ENCODE peak calls at places on chromosome 9, in four cellular contexts. L is psoas muscle, G is dorsolateral prefrontal cortex, V is HepG2. N is an unnamed sample.

GRCh38 chr9:95077766-95078382 is 239.6 kb downstream of the FANCC start:
- DNase-seq in G (peak), L (no peak), V (no peak), N (no peak)

GRCh38 chr9:129387822-129388221 is 209.8 kb upstream of the IER5L start:
- DNase-seq in L (no peak), G (no peak), V (no peak), N (no peak)

GRCh38 chr9:116318463-116319271 is 165.1 kb downstream of the PAPPA start:
- DNase-seq in L (peak), G (peak), V (no peak), N (no peak)

GRCh38 chr9:131732636-131733340 is 7.1 kb downstream of the RAPGEF1 start:
- DNase-seq in G (no peak), L (no peak), V (no peak), N (no peak)

GRCh38 chr9:96515629-96516470 is 65.9 kb downstream of the HABP4 start:
- DNase-seq in V (no peak), L (no peak), G (no peak), N (no peak)

GRCh38 chr9:92324889-92325268 is 271 bp downstream of the NOL8 start:
- DNase-seq in G (no peak), V (no peak), L (no peak), N (no peak)

GRCh38 chr9:87107072-87107471 is 159.8 kb upstream of the GAS1 start:
- DNase-seq in V (no peak), L (no peak), G (peak), N (no peak)

GRCh38 chr9:76521906-76522305 is 62.9 kb downstream of the GCNT1 start:
- DNase-seq in G (no peak), L (no peak), V (no peak), N (no peak)

GRCh38 chr9:18785604-18786003 is 247.4 kb downstream of the SAXO1 start:
- DNase-seq in V (no peak), L (no peak), G (no peak), N (no peak)

GRCh38 chr9:18608371-18608770 is 134.4 kb downstream of the ADAMTSL1 start:
- DNase-seq in G (no peak), L (no peak), V (no peak), N (no peak)

GRCh38 chr9:133707065-133707760 is 30.9 kb downstream of the SARDH start:
- DNase-seq in V (no peak), L (peak), G (peak), N (no peak)

GRCh38 chr9:91164724-91165520 is 196.8 kb downstream of the AUH start:
- DNase-seq in V (peak), G (peak), L (peak), N (no peak)

GRCh38 chr9:124780757-124781151 is 3.8 kb downstream of the OLFML2A start:
- DNase-seq in V (no peak), G (no peak), L (no peak), N (no peak)

GRCh38 chr9:108634669-108635462 is 220.9 kb downstream of the ACTL7B start:
- DNase-seq in L (no peak), V (no peak), G (no peak), N (no peak)

GRCh38 chr9:94175669-94176068 is 83.4 kb upstream of the ZNF169 start:
- DNase-seq in V (no peak), G (no peak), L (no peak), N (no peak)

GRCh38 chr9:37453827-37454226 is 11.4 kb downstream of the ZBTB5 start:
- DNase-seq in G (no peak), L (no peak), V (no peak), N (peak)

GRCh38 chr9:95286151-95286550 is 31.4 kb downstream of the FANCC start:
- DNase-seq in V (no peak), L (no peak), G (no peak), N (no peak)

GRCh38 chr9:97572892-97573365 is 60.2 kb downstream of the TSTD2 start:
- DNase-seq in V (no peak), G (no peak), L (no peak), N (no peak)

GRCh38 chr9:107215381-107215780 is 67.7 kb upstream of the RAD23B start:
- DNase-seq in G (no peak), L (no peak), V (no peak), N (no peak)

GRCh38 chr9:90665072-90665471 is 22.4 kb upstream of the DIRAS2 start:
- DNase-seq in L (no peak), V (no peak), G (no peak), N (no peak)

GRCh38 chr9:26856413-26857032 is 36.1 kb downstream of the CAAP1 start:
- DNase-seq in L (no peak), V (peak), G (peak), N (peak)

GRCh38 chr9:4842734-4843133 is 50.0 kb downstream of the RCL1 start:
- DNase-seq in G (no peak), L (no peak), V (no peak), N (no peak)

GRCh38 chr9:89768650-89769071 is 163.8 kb downstream of the GADD45G start:
- DNase-seq in G (no peak), L (no peak), V (no peak), N (no peak)

GRCh38 chr9:122900791-122901190 is 4.4 kb downstream of the RC3H2 start:
- DNase-seq in V (no peak), G (no peak), L (no peak), N (no peak)

GRCh38 chr9:76658510-76659231 is 105.6 kb upstream of the PCA3 start:
- DNase-seq in L (no peak), G (no peak), V (peak), N (no peak)

GRCh38 chr9:112028242-112029221 is 131.9 kb downstream of the UGCG start:
- DNase-seq in L (no peak), G (no peak), V (no peak), N (no peak)

GRCh38 chr9:119677811-119678530 is 308.7 kb upstream of the BRINP1 start:
- DNase-seq in V (no peak), L (no peak), G (no peak), N (no peak)

GRCh38 chr9:71683598-71684235 is 84.6 kb downstream of the CEMIP2 start:
- DNase-seq in V (no peak), L (no peak), G (peak), N (no peak)

GRCh38 chr9:88722753-88723152 is 187.8 kb downstream of the NXNL2 start:
- DNase-seq in V (no peak), G (no peak), L (no peak), N (no peak)

GRCh38 chr9:133107245-133107722 is 13.8 kb downstream of the RALGDS start:
- DNase-seq in G (no peak), V (no peak), L (no peak), N (no peak)

GRCh38 chr9:90919883-90920282 is 118.3 kb downstream of the SYK start:
- DNase-seq in G (no peak), V (no peak), L (peak), N (no peak)

GRCh38 chr9:35882265-35882848 is 12.2 kb upstream of the OR13J1 start:
- DNase-seq in G (peak), L (peak), V (peak), N (peak)

GRCh38 chr9:75892168-75892901 is 1.9 kb downstream of the PCSK5 start:
- DNase-seq in G (peak), V (no peak), L (peak), N (no peak)

GRCh38 chr9:16385590-16386578 is 484.6 kb downstream of the BNC2 start:
- DNase-seq in L (no peak), V (no peak), G (no peak), N (no peak)

GRCh38 chr9:127926961-127927456 is 3.6 kb downstream of the PIP5KL1 start:
- DNase-seq in V (no peak), L (no peak), G (no peak), N (no peak)

GRCh38 chr9:96661711-96662110 is 6.6 kb upstream of the PRXL2C start:
- DNase-seq in L (no peak), G (no peak), V (no peak), N (no peak)

GRCh38 chr9:133506653-133507038 is 18.1 kb downstream of the MYMK start:
- DNase-seq in L (peak), G (no peak), V (peak), N (peak)

GRCh38 chr9:32526042-32526706 is at the start of gene RIGI:
- DNase-seq in L (peak), V (peak), G (peak), N (peak)
- TF ChIP-seq CTCF in L (peak), V (peak), G (peak), N (peak)

DNA sequence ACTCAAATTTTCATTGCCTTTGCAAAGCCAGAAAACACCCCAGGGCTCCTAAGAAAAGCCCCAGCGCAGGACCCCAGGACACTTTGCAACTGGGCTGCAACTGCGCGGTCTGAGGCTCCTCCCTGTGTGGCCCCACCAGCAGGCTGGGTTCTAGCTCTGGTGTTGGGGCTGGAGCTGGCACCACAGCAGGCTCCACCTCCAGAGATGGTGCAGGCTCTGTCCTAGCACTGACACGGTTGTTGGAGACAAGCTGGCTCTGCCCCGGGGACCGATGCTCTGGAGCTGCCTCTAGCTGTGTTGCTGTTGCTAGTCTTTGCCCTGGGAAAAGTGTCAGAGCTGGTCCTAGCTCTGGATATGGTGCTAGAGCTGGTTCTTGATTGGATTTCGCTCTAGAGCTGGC is 13.6 kb downstream of the LCN10 start:
- DNase-seq in G (no peak), L (peak), V (no peak), N (no peak)
- H3K4me3 ChIP-seq in G (peak), L (peak), V (peak), N (peak)

GRCh38 chr9:13555516-13555915 is 276.0 kb upstream of the MPDZ start:
- DNase-seq in G (no peak), V (no peak), L (no peak), N (peak)
- TF ChIP-seq CTCF in G (no peak), V (no peak), L (no peak), N (no peak)

GRCh38 chr9:135223831-135224230 is 136.4 kb downstream of the OLFM1 start:
- DNase-seq in G (no peak), V (no peak), L (no peak), N (no peak)
- H3K4me3 ChIP-seq in G (no peak), V (no peak), L (no peak), N (no peak)

GRCh38 chr9:7237473-7238243 is 479.9 kb downstream of the KDM4C start:
- DNase-seq in V (no peak), G (no peak), L (no peak), N (peak)

GRCh38 chr9:7236186-7236585 is 478.4 kb downstream of the KDM4C start:
- DNase-seq in V (no peak), L (no peak), G (no peak), N (no peak)

GRCh38 chr9:7233516-7233915 is 475.7 kb downstream of the KDM4C start:
- DNase-seq in V (no peak), L (no peak), G (no peak), N (no peak)

GRCh38 chr9:7238244-7238637 is 480.5 kb downstream of the KDM4C start:
- DNase-seq in L (no peak), V (no peak), G (no peak), N (no peak)

GRCh38 chr9:7234144-7234543 is 476.4 kb downstream of the KDM4C start:
- DNase-seq in G (no peak), V (peak), L (no peak), N (no peak)
- TF ChIP-seq CTCF in G (no peak), V (peak), L (peak), N (peak)

GRCh38 chr9:80556631-80557030 is 984.9 kb downstream of the TLE4 start:
- DNase-seq in V (no peak), G (no peak), L (no peak), N (no peak)

GRCh38 chr9:80560976-80561375 is 989.2 kb downstream of the TLE4 start:
- DNase-seq in G (no peak), L (no peak), V (no peak), N (no peak)

GRCh38 chr9:80557256-80557655 is 985.5 kb downstream of the TLE4 start:
- DNase-seq in L (no peak), V (no peak), G (no peak), N (no peak)

GRCh38 chr9:80555782-80556325 is 984.1 kb downstream of the TLE4 start:
- DNase-seq in V (no peak), L (no peak), G (no peak), N (no peak)

GRCh38 chr9:80561526-80561925 is 989.8 kb downstream of the TLE4 start:
- DNase-seq in G (no peak), L (no peak), V (no peak), N (no peak)
- H3K4me3 ChIP-seq in G (no peak), L (no peak), V (no peak), N (no peak)

DNA sequence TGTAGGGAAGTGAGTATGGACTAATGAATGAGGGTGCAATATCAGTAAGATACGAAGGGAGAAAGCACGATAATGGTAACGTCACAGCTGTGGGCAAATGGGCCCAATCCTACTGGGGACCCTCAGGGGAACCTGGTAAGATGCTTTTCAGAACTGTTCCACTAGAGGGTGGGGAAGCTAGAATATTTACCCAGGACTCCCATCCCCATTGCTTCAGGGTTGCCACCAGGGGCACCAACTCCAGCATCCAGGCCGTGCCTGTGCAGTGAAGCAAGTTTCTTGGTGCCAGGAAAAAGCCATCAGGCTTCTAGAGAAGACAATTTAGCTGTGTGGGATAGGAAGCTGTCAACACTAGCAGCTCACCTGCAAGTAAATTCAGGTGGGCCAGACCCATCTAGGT is 409.3 kb downstream of the AGTPBP1 start:
- DNase-seq in G (no peak), L (no peak), V (peak), N (no peak)
- TF ChIP-seq CTCF in G (no peak), L (no peak), V (no peak), N (no peak)

DNA sequence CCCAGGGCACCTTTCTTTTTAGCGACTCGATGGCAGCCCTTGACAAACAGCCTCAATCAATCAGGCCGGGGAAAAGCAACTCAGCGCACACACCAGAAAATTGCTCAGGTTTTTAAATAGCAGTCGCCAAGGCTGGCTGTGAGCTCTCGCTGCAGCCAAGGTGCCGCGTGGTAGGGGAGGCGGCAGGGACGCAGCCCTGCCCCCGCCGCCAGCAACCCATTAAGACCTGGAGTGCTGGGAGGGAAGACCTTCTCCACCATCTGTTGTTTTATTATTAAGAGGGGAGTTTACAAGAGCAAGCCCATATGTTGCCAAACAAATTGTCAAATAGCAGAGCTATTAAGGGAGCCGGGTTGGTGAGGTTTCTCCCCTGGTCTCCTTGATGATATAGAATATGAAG is 22.6 kb downstream of the ASS1 start:
- DNase-seq in G (no peak), L (no peak), V (no peak), N (no peak)
- H3K4me3 ChIP-seq in G (no peak), L (no peak), V (no peak), N (no peak)

GRCh38 chr9:114155967-114156294 is 594 bp downstream of the COL27A1 start:
- DNase-seq in L (no peak), V (no peak), G (no peak), N (no peak)

GRCh38 chr9:114154597-114155102 is 687 bp upstream of the COL27A1 start:
- DNase-seq in G (no peak), V (no peak), L (no peak), N (no peak)

GRCh38 chr9:114155263-114155966 is at the start of gene COL27A1:
- DNase-seq in G (peak), L (peak), V (peak), N (no peak)

GRCh38 chr9:114156311-114156657 is 947 bp downstream of the COL27A1 start:
- DNase-seq in L (no peak), G (no peak), V (no peak), N (no peak)

GRCh38 chr9:114153761-114154596 is 1.4 kb upstream of the COL27A1 start:
- DNase-seq in L (no peak), G (no peak), V (peak), N (no peak)
- TF ChIP-seq CTCF in L (peak), G (no peak), V (peak), N (no peak)

GRCh38 chr9:126625329-126626116 is 11.8 kb downstream of the LMX1B start:
- DNase-seq in L (no peak), V (no peak), G (no peak), N (no peak)
- H3K4me3 ChIP-seq in L (peak), V (no peak), G (peak), N (peak)

N was measured in LNCaP clone FGC.